ENCODE peak calls at places on chromosomes 3 and 15, in four cellular contexts. L is GM12891, T is GM12865, N is HTR-8/SVneo. A is an unnamed sample.

GRCh38 chr3:41330465-41330864 is 131.2 kb downstream of the CTNNB1 start:
- DNase-seq in L (no peak), N (no peak), T (no peak), A (no peak)

GRCh38 chr15:23647421-23648375 is at the start of gene MAGEL2:
- DNase-seq in N (no peak), T (no peak), L (no peak), A (no peak)

GRCh38 chr3:49930241-49930690 is 655 bp upstream of the MON1A start:
- DNase-seq in N (no peak), T (no peak), L (no peak), A (no peak)

GRCh38 chr3:197960694-197961581 is 921 bp downstream of the LMLN start:
- DNase-seq in N (no peak), T (no peak), L (no peak), A (no peak)

GRCh38 chr3:126179825-126180476 is 435 bp downstream of the ALDH1L1 start:
- DNase-seq in T (no peak), N (peak; percentile 44), L (no peak), A (no peak)

GRCh38 chr3:120497318-120497717 is 46.5 kb upstream of the FSTL1 start:
- DNase-seq in L (no peak), N (no peak), T (no peak), A (no peak)

GRCh38 chr15:82966671-82967071 is 14.2 kb upstream of the HOMER2 start:
- DNase-seq in N (no peak), T (peak; percentile 81), L (no peak), A (peak; percentile 50)

GRCh38 chr3:125990253-125990970 is 21.4 kb downstream of the ROPN1B start:
- DNase-seq in T (peak; percentile 69), L (peak; percentile 53), N (peak; percentile 90), A (no peak)

GRCh38 chr15:39808909-39809308 is 26.3 kb upstream of the FSIP1 start:
- DNase-seq in L (no peak), N (no peak), T (no peak), A (no peak)

GRCh38 chr3:52227766-52228165 is 2.3 kb upstream of the TLR9 start:
- DNase-seq in T (no peak), N (no peak), L (no peak), A (no peak)

GRCh38 chr3:68648494-68648893 is 283.9 kb downstream of the TAFA4 start:
- DNase-seq in L (no peak), N (no peak), T (no peak), A (no peak)

GRCh38 chr3:102163039-102163817 is 271.6 kb upstream of the ZPLD1 start:
- DNase-seq in N (peak; percentile 66), L (no peak), T (no peak), A (no peak)

GRCh38 chr15:41838400-41838897 is at the start of gene PLA2G4B:
- DNase-seq in L (no peak), T (no peak), N (no peak), A (no peak)